ENCODE peak calls at places on chromosomes 6 and 20, in four cellular contexts. R, N, V and E are unnamed samples.

GRCh38 chr20:23331450-23331849 is 19.1 kb upstream of the NXT1 start:
- DNase-seq in N (no peak), R (no peak), V (no peak), E (no peak)

GRCh38 chr6:140436023-140436811 is 1061.8 kb upstream of the CITED2 start:
- DNase-seq in N (no peak), R (no peak), V (no peak), E (no peak)

GRCh38 chr20:2455771-2456497 is 14.7 kb downstream of the SNRPB start:
- DNase-seq in R (no peak), N (no peak), V (no peak), E (no peak)

GRCh38 chr6:44086931-44087574 is 40.2 kb downstream of the MRPL14 start:
- DNase-seq in N (no peak), V (no peak), R (no peak), E (no peak)

GRCh38 chr6:129416337-129416990 is 293.5 kb downstream of the ARHGAP18 start:
- DNase-seq in R (no peak), N (no peak), V (peak; percentile 16), E (no peak)

GRCh38 chr6:28478518-28478917 is 35.2 kb upstream of the ZSCAN23 start:
- DNase-seq in R (no peak), N (no peak), V (no peak), E (no peak)

GRCh38 chr6:107823047-107823557 is 1.0 kb downstream of the SCML4 start:
- DNase-seq in V (no peak), N (peak; percentile 41), R (no peak), E (peak; percentile 40)

GRCh38 chr6:119052292-119052889 is 26.1 kb downstream of the FAM184A start:
- DNase-seq in V (no peak), R (no peak), N (no peak), E (no peak)

GRCh38 chr6:11092654-11093053 is 980 bp upstream of the SMIM13 start:
- DNase-seq in N (no peak), R (no peak), V (no peak), E (no peak)

GRCh38 chr6:95083506-95083905 is 493.8 kb upstream of the MANEA start:
- DNase-seq in V (no peak), R (no peak), N (no peak), E (no peak)

GRCh38 chr6:33967266-33967767 is 163.5 kb upstream of the MLN start:
- DNase-seq in N (no peak), R (no peak), V (no peak), E (no peak)

GRCh38 chr20:3412600-3413392 is 5.3 kb upstream of the DNAAF9 start:
- DNase-seq in R (no peak), N (no peak), V (no peak), E (no peak)

GRCh38 chr20:5719861-5720401 is 30.3 kb upstream of the SHLD1 start:
- DNase-seq in N (no peak), V (no peak), R (peak; percentile 65), E (no peak)

GRCh38 chr6:5511924-5512323 is 250.6 kb downstream of the FARS2 start:
- DNase-seq in N (no peak), V (no peak), R (no peak), E (no peak)

GRCh38 chr6:90127589-90127988 is 169.1 kb downstream of the BACH2 start:
- DNase-seq in N (no peak), V (no peak), R (no peak), E (no peak)

GRCh38 chr6:90136176-90136575 is 160.5 kb downstream of the BACH2 start:
- DNase-seq in R (no peak), N (no peak), V (no peak), E (no peak)

GRCh38 chr6:90135672-90136071 is 161.0 kb downstream of the BACH2 start:
- DNase-seq in N (no peak), V (no peak), R (peak; percentile 6), E (no peak)

GRCh38 chr6:90131091-90131490 is 165.6 kb downstream of the BACH2 start:
- DNase-seq in V (no peak), N (no peak), R (no peak), E (no peak)

GRCh38 chr6:90131614-90132423 is 164.8 kb downstream of the BACH2 start:
- DNase-seq in V (peak; percentile 46), N (no peak), R (no peak), E (no peak)
- H3K27ac ChIP-seq in V (no peak overlapping the region), N (no peak overlapping the region), R (no peak overlapping the region), E (no peak overlapping the region)

GRCh38 chr20:59723108-59723500 is 118.8 kb downstream of the PHACTR3 start:
- DNase-seq in R (no peak), V (no peak), N (no peak), E (no peak)
- H3K9me3 ChIP-seq in R (no peaks in the 10 kb centered on the region), V (no peaks in the 10 kb centered on the region), N (no peaks in the 10 kb centered on the region), E (no peaks in the 10 kb centered on the region)

GRCh38 chr20:45833883-45834796 is 541 bp downstream of the SNX21 start:
- DNase-seq in R (peak; percentile 66), V (peak; percentile 80), N (peak; percentile 32), E (peak; percentile 58)
- TF ChIP-seq CTCF in R (no peak), V (no peak), N (no peak), E (no peak)

DNA sequence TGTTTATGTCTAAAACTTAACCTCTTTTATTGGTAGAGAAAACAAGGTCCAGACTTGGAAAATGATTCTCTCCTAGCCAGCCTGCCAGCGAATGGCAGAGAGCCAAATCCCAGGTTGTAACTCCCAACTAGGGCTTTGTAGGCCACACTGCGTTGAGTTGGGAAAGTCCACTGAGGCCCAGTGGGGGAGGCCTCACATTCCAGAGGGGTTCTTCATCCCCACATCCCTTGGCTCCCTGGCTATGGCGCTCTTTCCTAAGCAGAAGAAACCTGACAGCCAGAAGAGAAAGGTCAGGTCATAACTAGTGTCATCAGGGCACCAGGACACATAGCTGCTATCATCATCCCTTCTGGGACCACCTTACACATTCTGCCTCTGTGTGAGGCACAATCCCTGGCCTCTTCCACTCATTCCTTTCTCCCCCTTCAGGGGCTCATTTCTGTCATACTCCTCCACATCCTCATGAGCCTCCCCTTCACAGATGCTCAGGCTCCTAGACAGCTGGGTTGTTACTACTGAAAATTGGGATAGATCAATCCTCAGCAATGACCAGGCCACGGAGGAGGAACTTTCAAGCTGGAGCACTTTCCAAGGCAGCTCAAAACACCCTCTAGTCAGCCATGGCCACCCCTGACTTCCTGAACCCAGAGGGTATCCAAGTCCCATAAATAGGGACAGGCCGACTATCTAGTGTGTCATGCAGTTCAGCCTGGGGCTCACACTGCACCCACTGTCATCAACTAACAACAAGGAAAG is 48.6 kb downstream of the TCP11 start:
- DNase-seq in N (no peak), R (no peak), V (no peak), E (no peak)
- H3K27ac ChIP-seq in N (no peak overlapping the region), R (no peak overlapping the region), V (no peak overlapping the region), E (no peak overlapping the region)

GRCh38 chr6:30287139-30287538 is 39.6 kb upstream of the TRIM39 start:
- DNase-seq in N (no peak), R (no peak), V (no peak), E (no peak)

GRCh38 chr6:30283761-30284160 is 43.0 kb upstream of the TRIM39 start:
- DNase-seq in R (no peak), N (no peak), V (no peak), E (no peak)

DNA sequence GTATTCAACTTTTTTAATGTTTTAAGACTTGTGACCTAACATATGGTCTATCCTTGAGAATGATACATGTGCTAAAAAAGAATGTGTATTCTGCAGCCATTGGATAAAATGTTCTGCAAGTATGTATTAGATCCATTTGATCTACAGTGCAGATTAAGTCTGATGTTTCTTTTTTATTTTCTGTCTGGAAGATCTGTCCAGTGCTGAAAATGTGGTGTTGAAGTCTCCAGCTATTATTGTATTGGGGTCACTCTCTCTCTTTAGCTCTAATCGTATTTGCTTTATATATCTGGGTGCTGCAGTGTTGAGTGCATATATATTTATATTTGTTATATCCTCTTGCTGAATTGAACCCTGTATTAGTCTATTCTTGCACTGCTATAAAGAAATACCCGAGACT is 44.2 kb upstream of the TRIM39 start:
- DNase-seq in R (no peak), V (no peak), N (no peak), E (no peak)
- H3K9me3 ChIP-seq in R (peaks cover 78% of the 10 kb centered on the region), V (peaks cover 98% of the 10 kb centered on the region), N (peaks cover 21% of the 10 kb centered on the region), E (peaks cover 82% of the 10 kb centered on the region)

DNA sequence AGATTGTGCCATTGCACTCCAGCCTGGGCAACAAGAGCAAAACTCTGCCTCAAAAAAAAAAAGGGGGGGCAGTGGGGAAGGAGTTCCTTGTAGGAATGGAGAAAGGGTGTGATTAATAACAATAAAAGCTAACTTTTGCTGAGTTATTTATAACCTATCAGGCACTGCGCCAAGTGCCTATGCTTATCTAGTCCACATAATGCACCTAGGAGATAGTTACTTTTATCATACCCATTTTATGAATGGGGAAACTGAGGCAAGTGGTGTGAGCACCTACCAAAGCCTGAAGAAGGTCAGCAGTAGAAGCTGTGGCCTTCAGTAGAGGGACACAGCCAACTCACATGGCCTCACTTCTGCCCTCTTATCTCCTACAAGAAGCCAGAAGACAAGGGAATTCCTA is 13.6 kb upstream of the PPP1R16B start:
- DNase-seq in R (no peak), V (no peak), N (no peak), E (no peak)
- TF ChIP-seq CTCF in R (no peak), V (no peak), N (no peak), E (no peak)

DNA sequence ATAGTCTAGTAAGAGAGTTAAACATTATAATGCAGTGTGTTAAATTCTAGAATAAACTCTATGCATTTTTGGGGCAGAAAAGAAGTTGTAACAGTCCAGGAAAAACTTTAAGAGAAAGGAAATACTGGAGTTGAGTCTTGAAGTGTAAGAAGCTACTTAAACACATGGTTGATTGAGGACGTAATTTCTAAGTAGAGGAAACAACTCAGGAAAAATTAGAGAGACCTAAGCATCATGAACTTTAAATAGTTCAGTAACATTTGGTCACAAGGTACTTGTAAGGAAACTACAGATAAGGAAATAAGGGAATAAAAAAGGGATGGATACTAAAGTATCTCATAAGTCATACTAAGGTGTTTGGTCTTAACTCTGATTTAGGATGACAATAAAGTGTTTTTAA is 4.7 kb upstream of the TRDN start:
- DNase-seq in R (no peak), V (no peak), N (no peak), E (no peak)
- H3K27ac ChIP-seq in R (no peak overlapping the region), V (no peak overlapping the region), N (no peak overlapping the region), E (no peak overlapping the region)

DNA sequence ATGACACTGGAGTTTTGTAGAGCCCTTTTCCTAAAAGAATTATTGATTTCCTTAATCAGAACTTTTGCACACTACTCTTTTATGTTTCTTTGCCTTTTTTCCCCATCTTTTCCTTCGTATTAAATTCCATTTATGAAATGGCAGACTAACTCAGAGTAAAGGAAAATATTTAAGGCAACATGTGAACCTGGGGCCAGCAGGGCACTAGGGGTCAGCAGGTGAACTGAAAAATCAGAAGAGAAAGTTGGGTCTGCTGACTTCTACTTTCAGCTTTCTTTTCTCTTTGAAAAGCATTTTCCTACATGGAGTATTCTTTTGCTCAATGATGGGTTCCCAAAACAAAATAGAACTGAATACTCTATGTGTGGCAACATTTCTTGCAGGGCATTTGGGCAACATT is 226.6 kb upstream of the EXOC2 start:
- DNase-seq in N (no peak), V (no peak), R (no peak), E (no peak)
- H3K9me3 ChIP-seq in N (no peaks in the 10 kb centered on the region), V (peaks cover 25% of the 10 kb centered on the region), R (peaks cover 3% of the 10 kb centered on the region), E (peaks cover 23% of the 10 kb centered on the region)